ENCODE peak calls at places on chromosome 2, in five cellular contexts. H, L, O, Z and W are unnamed samples.

GRCh38 chr2:45293182-45293581 is 283.9 kb upstream of the SIX2 start:
- DNase-seq in H (no peak), L (no peak), O (no peak), Z (peak), W (no peak)

GRCh38 chr2:152743004-152743403 is 24.6 kb downstream of the ARL6IP6 start:
- DNase-seq in H (no peak), L (no peak), O (no peak), Z (peak), W (no peak)

GRCh38 chr2:101038455-101039255 is 36.6 kb downstream of the RPL31 start:
- DNase-seq in H (no peak), L (no peak), O (peak), Z (peak), W (no peak)

GRCh38 chr2:138016703-138017102 is 52.4 kb downstream of the HNMT start:
- DNase-seq in H (no peak), L (no peak), O (no peak), Z (no peak), W (no peak)

GRCh38 chr2:64404002-64404731 is 49.8 kb upstream of the LGALSL start:
- DNase-seq in H (peak), L (no peak), O (peak), Z (peak), W (peak)

GRCh38 chr2:144835634-144836351 is 315.9 kb upstream of the ZEB2 start:
- DNase-seq in H (no peak), L (no peak), O (no peak), Z (peak), W (no peak)

GRCh38 chr2:107282135-107282534 is 396.2 kb upstream of the ST6GAL2 start:
- DNase-seq in H (no peak), L (no peak), O (no peak), Z (no peak), W (no peak)

GRCh38 chr2:233065954-233066470 is 5.9 kb downstream of the INPP5D start:
- DNase-seq in H (no peak), L (no peak), O (no peak), Z (no peak), W (no peak)

GRCh38 chr2:37323770-37324535 is 680 bp downstream of the PRKD3 start:
- DNase-seq in H (no peak), L (no peak), O (peak), Z (peak), W (no peak)

GRCh38 chr2:70046534-70046933 is 40.7 kb upstream of the PCBP1 start:
- DNase-seq in H (no peak), L (no peak), O (no peak), Z (no peak), W (no peak)

GRCh38 chr2:178006710-178007109 is 65.9 kb downstream of the PDE11A start:
- DNase-seq in H (no peak), L (no peak), O (no peak), Z (no peak), W (no peak)

GRCh38 chr2:195513119-195513518 is 143.9 kb upstream of the SLC39A10 start:
- DNase-seq in H (no peak), L (no peak), O (no peak), Z (no peak), W (no peak)

GRCh38 chr2:215367647-215368492 is 56.0 kb downstream of the ATIC start:
- DNase-seq in H (no peak), L (peak), O (no peak), Z (peak), W (peak)

GRCh38 chr2:183224933-183225332 is 100.7 kb downstream of the NUP35 start:
- DNase-seq in H (no peak), L (no peak), O (no peak), Z (no peak), W (no peak)

GRCh38 chr2:201796478-201796865 is 9.9 kb upstream of the CDK15 start:
- DNase-seq in H (no peak), L (no peak), O (no peak), Z (no peak), W (no peak)

GRCh38 chr2:22634167-22634566 is 750.8 kb upstream of the KLHL29 start:
- DNase-seq in H (no peak), L (no peak), O (no peak), Z (no peak), W (no peak)

GRCh38 chr2:199163901-199164300 is 293.8 kb downstream of the SATB2 start:
- DNase-seq in H (no peak), L (no peak), O (no peak), Z (no peak), W (no peak)

GRCh38 chr2:199160081-199160480 is 297.7 kb downstream of the SATB2 start:
- DNase-seq in H (no peak), L (no peak), O (no peak), Z (no peak), W (no peak)

DNA sequence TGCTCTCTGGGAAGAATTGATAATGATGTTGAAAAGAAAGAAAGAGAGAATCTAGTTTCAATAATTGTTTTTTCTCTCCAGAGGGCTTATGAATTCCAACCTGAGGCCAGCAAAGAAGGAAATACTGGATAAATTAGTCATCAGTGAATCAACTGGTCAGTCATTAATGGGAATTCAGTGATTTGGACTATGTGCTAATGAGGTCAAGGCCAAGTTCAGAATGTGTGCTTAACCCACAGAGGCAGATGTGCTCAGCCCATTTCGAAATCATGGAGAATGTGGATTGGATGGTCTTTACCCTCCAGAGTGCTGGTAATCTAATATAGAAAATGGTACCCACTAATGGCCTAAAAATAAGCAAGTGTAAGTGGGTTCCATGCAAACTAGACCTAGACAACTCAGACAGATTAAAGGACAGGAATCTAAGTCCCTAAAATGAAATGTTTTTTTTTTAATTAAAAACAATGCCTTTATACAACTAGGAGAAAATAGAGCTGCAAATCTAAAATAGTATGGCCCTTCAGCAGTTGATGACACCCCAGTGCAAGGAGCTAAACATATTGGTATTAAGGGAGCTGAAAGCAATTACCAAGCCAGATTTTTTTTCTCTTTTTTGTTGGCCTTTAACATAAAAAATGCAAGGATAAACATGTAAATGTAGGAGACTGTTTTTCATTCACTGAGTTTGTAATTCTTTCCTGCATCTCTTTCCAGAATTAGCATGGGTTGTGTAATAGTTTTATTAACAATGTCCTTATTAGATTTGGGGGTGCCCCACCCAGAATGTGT is 296.9 kb downstream of the SATB2 start:
- DNase-seq in H (no peak), L (peak), O (no peak), Z (peak), W (peak)
- H3K4me3 ChIP-seq in H (no peak), L (no peak), O (no peak), Z (no peak), W (no peak)

GRCh38 chr2:226414313-226414712 is 385.3 kb downstream of the IRS1 start:
- DNase-seq in H (no peak), L (no peak), O (no peak), Z (no peak), W (no peak)
- H3K4me3 ChIP-seq in H (no peak), L (no peak), O (no peak), Z (no peak), W (no peak)

GRCh38 chr2:220077488-220077887 is 450.1 kb downstream of the SLC4A3 start:
- DNase-seq in H (no peak), L (peak), O (no peak), Z (peak), W (peak)

GRCh38 chr2:220078439-220078838 is 451.0 kb downstream of the SLC4A3 start:
- DNase-seq in H (no peak), L (peak), O (no peak), Z (peak), W (no peak)

GRCh38 chr2:220079595-220079994 is 452.2 kb downstream of the SLC4A3 start:
- DNase-seq in H (no peak), L (no peak), O (no peak), Z (no peak), W (no peak)

GRCh38 chr2:220075835-220076234 is 448.4 kb downstream of the SLC4A3 start:
- DNase-seq in H (no peak), L (no peak), O (no peak), Z (no peak), W (no peak)

DNA sequence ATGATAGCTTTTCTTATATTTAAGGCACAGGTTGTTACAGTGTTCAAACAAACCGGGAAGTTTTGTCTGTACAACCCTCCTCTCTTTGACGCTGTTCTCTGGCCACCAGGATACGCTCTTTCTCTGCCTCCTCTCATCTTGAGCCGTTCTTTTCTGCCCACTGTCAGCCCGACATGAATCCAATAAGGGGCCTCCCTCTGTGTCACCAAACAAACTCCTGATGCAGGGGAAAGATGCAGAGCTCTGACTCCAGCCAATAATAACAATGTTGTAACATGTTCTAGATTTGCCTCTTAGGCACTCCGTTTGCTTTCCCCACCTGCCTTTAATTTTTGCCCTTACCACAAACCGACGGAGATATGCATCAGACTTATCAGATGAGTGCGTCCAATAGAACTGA is 449.3 kb downstream of the SLC4A3 start:
- DNase-seq in H (no peak), L (peak), O (no peak), Z (peak), W (peak)
- H3K4me3 ChIP-seq in H (no peak), L (no peak), O (no peak), Z (no peak), W (no peak)

GRCh38 chr2:143177081-143177786 is 48.0 kb downstream of the ARHGAP15 start:
- DNase-seq in H (no peak), L (no peak), O (no peak), Z (peak), W (no peak)
- H3K4me3 ChIP-seq in H (no peak), L (no peak), O (peak), Z (peak), W (no peak)